ENCODE peak calls at places on chromosomes 1 and 21, in six cellular contexts. E is HFF-Myc, K is upper lobe of left lung, O is RPMI8226, C is nephron progenitor cell, T is GM23248. S is an unnamed sample.

GRCh38 chr1:94862718-94863117 is 42.6 kb downstream of the SLC44A3 start:
- DNase-seq in E (no peak), K (no peak), O (no peak), C (no peak), T (no peak), S (no peak)

GRCh38 chr21:45529785-45530422 is 12.3 kb downstream of the SLC19A1 start:
- DNase-seq in E (no peak), K (no peak), O (no peak), C (no peak), T (no peak), S (no peak)

GRCh38 chr1:77014396-77014795 is 147.1 kb downstream of the ST6GALNAC5 start:
- DNase-seq in E (no peak), K (no peak), O (no peak), C (no peak), T (no peak), S (no peak)

GRCh38 chr1:244730153-244730933 is 77.4 kb downstream of the DESI2 start:
- DNase-seq in E (no peak), K (peak), O (peak), C (peak), T (peak), S (no peak)

GRCh38 chr1:10664251-10664650 is 132.2 kb downstream of the CASZ1 start:
- DNase-seq in E (no peak), K (no peak), O (no peak), C (peak), T (no peak), S (no peak)

GRCh38 chr1:50633465-50633864 is 210.2 kb upstream of the DMRTA2 start:
- DNase-seq in E (no peak), K (no peak), O (no peak), C (no peak), T (no peak), S (no peak)

GRCh38 chr1:206032356-206033140 is 8.9 kb upstream of the CTSE start:
- DNase-seq in E (no peak), K (no peak), O (no peak), C (no peak), T (no peak), S (no peak)

GRCh38 chr1:23607944-23608343 is 48.6 kb upstream of the ID3 start:
- DNase-seq in E (no peak), K (no peak), O (no peak), C (no peak), T (no peak), S (no peak)

GRCh38 chr1:241624925-241625324 is 15.2 kb downstream of the CHML start:
- DNase-seq in E (no peak), K (no peak), O (no peak), C (no peak), T (no peak), S (no peak)